ENCODE peak calls at places on chromosomes 11 and 22, in four cellular contexts. C is retinal pigment epithelial cell, Y is lower lobe of right lung, L is cardiac muscle cell. M is an unnamed sample.

GRCh38 chr22:35997438-35997837 is 31.2 kb downstream of the RBFOX2 start:
- DNase-seq in C (no peak), Y (no peak), L (peak), M (no peak)

GRCh38 chr11:74338963-74339362 is 27.5 kb upstream of the P4HA3 start:
- DNase-seq in C (no peak), Y (no peak), L (no peak), M (no peak)

GRCh38 chr22:24730864-24731263 is 43.7 kb downstream of the PIWIL3 start:
- DNase-seq in C (no peak), Y (no peak), L (no peak), M (no peak)

GRCh38 chr22:17785185-17786184 is 11.2 kb upstream of the BID start:
- DNase-seq in C (no peak), Y (peak), L (peak), M (no peak)

GRCh38 chr11:24932110-24933000 is 435.5 kb downstream of the LUZP2 start:
- DNase-seq in C (no peak), Y (no peak), L (peak), M (no peak)

GRCh38 chr11:133921026-133921425 is 35.7 kb downstream of the IGSF9B start:
- DNase-seq in C (no peak), Y (no peak), L (no peak), M (no peak)

GRCh38 chr11:62054484-62055121 is 69.2 kb upstream of the INCENP start:
- DNase-seq in C (no peak), Y (peak), L (peak), M (no peak)

GRCh38 chr11:86672007-86672621 is at the start of gene ME3:
- DNase-seq in C (no peak), Y (peak), L (peak), M (no peak)

GRCh38 chr11:66183581-66184048 is 84.8 kb upstream of the RAB1B start:
- DNase-seq in C (no peak), Y (no peak), L (peak), M (no peak)

GRCh38 chr11:68345776-68346728 is 33.7 kb downstream of the LRP5 start:
- DNase-seq in C (no peak), Y (peak), L (peak), M (no peak)

GRCh38 chr11:29305456-29306232 is 711.2 kb downstream of the KCNA4 start:
- DNase-seq in C (no peak), Y (no peak), L (no peak), M (no peak)

GRCh38 chr11:64891215-64891848 is 12.9 kb upstream of the EHD1 start:
- DNase-seq in C (no peak), Y (no peak), L (no peak), M (no peak)

GRCh38 chr11:64892411-64892831 is 14.0 kb upstream of the EHD1 start:
- DNase-seq in C (no peak), Y (no peak), L (no peak), M (no peak)

GRCh38 chr11:64893194-64894069 is 15.0 kb upstream of the EHD1 start:
- DNase-seq in C (no peak), Y (no peak), L (no peak), M (no peak)

GRCh38 chr11:64892838-64893193 is 14.4 kb upstream of the EHD1 start:
- DNase-seq in C (no peak), Y (no peak), L (no peak), M (no peak)

DNA sequence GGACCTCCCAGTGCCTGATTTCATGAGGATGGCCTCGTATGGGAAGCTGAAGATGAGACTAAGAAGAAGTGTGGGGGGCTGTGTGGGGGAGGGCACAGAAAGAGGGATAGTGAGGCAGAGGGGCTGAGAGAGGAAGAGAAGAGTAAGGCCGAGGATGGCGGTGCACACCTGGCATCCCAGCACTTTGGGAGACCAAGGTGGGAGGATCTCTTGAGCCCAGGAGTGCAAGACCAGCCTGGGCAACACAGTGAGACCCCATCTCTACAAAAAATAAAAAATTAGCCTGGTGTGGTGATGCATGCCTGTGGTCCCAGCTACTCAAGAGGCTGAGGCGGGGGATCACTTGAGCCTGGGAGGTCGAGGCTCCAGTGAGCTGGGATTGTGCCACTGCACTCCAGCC is 13.5 kb upstream of the EHD1 start:
- DNase-seq in C (no peak), Y (no peak), L (no peak), M (no peak)
- H3K4me3 ChIP-seq in C (no peak), Y (no peak), L (no peak), M (no peak)

DNA sequence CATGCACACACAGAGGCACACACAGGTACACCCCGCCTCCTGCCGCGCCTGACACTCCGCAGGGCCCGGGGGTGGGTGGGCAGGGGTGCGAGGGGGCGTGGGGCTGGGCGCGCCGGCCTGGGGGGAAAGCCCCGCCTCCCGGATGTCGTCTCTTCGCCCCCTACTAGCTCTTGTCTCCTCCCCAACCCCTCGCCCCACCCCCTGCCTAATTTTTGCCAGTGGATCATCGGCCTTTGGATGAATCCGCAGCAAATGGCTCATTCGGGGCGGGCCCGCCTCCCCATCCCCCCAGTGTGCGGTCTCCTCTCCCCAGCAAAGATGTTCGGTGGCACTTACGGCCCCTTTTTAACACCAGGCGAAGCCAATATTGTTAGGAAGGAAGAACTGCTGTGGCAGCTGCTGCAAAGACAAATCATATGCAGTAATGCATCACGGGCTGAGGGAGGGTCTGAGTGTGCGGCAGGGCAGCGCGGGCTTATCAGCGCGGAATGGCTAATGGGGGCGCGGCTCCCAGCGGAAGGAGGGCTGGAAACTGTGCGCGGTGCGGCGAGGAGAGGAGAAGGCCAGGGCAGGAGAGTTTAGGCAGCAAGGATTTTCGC is 13.4 kb upstream of the NECTIN1 start:
- DNase-seq in C (no peak), Y (no peak), L (peak), M (no peak)
- H3K4me3 ChIP-seq in C (no peak), Y (peak), L (peak), M (no peak)

GRCh38 chr11:64970731-64971151 is 1.2 kb downstream of the MAJIN start:
- DNase-seq in C (no peak), Y (no peak), L (no peak), M (peak)

GRCh38 chr11:64969209-64969608 is 2.7 kb downstream of the MAJIN start:
- DNase-seq in C (no peak), Y (no peak), L (peak), M (peak)

GRCh38 chr11:64967376-64967775 is 4.5 kb downstream of the MAJIN start:
- DNase-seq in C (no peak), Y (no peak), L (no peak), M (no peak)

GRCh38 chr11:64974124-64974523 is 2.2 kb upstream of the MAJIN start:
- DNase-seq in C (no peak), Y (no peak), L (no peak), M (no peak)

GRCh38 chr11:64971421-64972233 is at the start of gene MAJIN:
- DNase-seq in C (no peak), Y (peak), L (peak), M (peak)
- H3K4me3 ChIP-seq in C (peak), Y (peak), L (no peak), M (peak)

DNA sequence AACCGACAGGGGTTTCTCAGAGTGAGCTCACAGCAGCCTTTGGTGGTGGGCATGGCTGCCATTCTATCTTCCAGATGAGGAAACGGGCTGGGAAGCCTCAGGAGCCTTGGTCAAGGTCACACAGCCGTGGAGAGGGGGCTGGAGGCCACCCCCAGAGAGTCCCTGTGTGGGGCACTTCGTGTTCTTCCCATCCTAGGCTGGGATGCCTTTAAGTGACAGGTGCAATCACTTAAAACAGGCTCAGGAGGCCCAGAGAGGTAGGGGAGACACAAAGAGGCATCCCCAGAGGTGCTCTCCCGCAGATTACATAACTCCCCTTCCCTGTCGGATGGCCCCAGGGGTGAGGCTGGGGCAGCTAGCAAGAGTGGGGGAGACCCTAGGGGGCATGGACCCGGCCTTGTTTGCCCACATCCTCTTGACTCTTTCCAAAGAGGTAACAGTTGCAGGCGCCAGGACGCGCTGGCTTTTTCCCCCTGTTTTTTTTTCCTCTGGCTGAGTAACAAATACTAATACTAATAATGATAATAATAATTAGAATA is 17.5 kb upstream of the SHISAL1 start:
- DNase-seq in C (no peak), Y (no peak), L (no peak), M (no peak)
- H3K4me3 ChIP-seq in C (no peak), Y (no peak), L (peak), M (no peak)

GRCh38 chr22:29202231-29203192 is 3.2 kb upstream of the EMID1 start:
- DNase-seq in C (no peak), Y (peak), L (peak), M (no peak)

GRCh38 chr22:29205260-29205597 is 467 bp upstream of the EMID1 start:
- DNase-seq in C (no peak), Y (no peak), L (no peak), M (no peak)

GRCh38 chr22:29203456-29203855 is 2.2 kb upstream of the EMID1 start:
- DNase-seq in C (no peak), Y (no peak), L (no peak), M (no peak)

GRCh38 chr22:29204617-29205183 is 996 bp upstream of the EMID1 start:
- DNase-seq in C (no peak), Y (no peak), L (no peak), M (no peak)

GRCh38 chr22:29203883-29204282 is 1.8 kb upstream of the EMID1 start:
- DNase-seq in C (no peak), Y (no peak), L (no peak), M (no peak)
- H3K4me3 ChIP-seq in C (no peak), Y (no peak), L (no peak), M (no peak)

M was measured in kidney epithelial cell.